ENCODE peak calls at places on chromosomes 11 and 22, in seven cellular contexts. U is left cardiac atrium; Q is globus pallidus; O is activated CD8-positive, alpha-beta memory T cell treated with anti-CD3 and anti-CD28 coated beads for 24 hours; E is activated naive CD8-positive, alpha-beta T cell treated with anti-CD3 and anti-CD28 coated beads for 36 hours; R is MV-4-11; Y is upper lobe of right lung. H is an unnamed sample.

GRCh38 chr11:3169235-3169951 is 4.3 kb upstream of the OSBPL5 start:
- DNase-seq in U (peak), Q (peak), O (peak), E (peak), R (peak), Y (peak), H (no peak)

GRCh38 chr11:31387379-31387778 is 17.7 kb downstream of the DNAJC24 start:
- DNase-seq in U (no peak), Q (no peak), O (no peak), E (no peak), R (no peak), Y (no peak), H (no peak)

GRCh38 chr11:87030458-87031054 is 7.2 kb upstream of the TMEM135 start:
- DNase-seq in U (no peak), Q (no peak), O (no peak), E (no peak), R (peak), Y (no peak), H (no peak)

GRCh38 chr22:30781271-30781875 is 86.7 kb downstream of the OSBP2 start:
- DNase-seq in U (no peak), Q (no peak), O (no peak), E (no peak), R (no peak), Y (no peak), H (no peak)

GRCh38 chr11:19367051-19367709 is 126.4 kb upstream of the E2F8 start:
- DNase-seq in U (no peak), Q (no peak), O (no peak), E (no peak), R (no peak), Y (no peak), H (no peak)

GRCh38 chr22:49903322-49904039 is 14.8 kb downstream of the ALG12 start:
- DNase-seq in U (no peak), Q (no peak), O (no peak), E (no peak), R (no peak), Y (peak), H (no peak)

GRCh38 chr22:30247561-30247960 is 1.0 kb upstream of the LIF start:
- DNase-seq in U (no peak), Q (no peak), O (peak), E (no peak), R (no peak), Y (no peak), H (no peak)

GRCh38 chr11:65625628-65626342 is 10.2 kb downstream of the PCNX3 start:
- DNase-seq in U (peak), Q (peak), O (peak), E (peak), R (peak), Y (peak), H (no peak)

GRCh38 chr11:6270584-6271246 is 11.1 kb downstream of the CCKBR start:
- DNase-seq in U (no peak), Q (no peak), O (no peak), E (no peak), R (no peak), Y (no peak), H (no peak)

GRCh38 chr22:47163876-47164513 is 401.5 kb downstream of the TBC1D22A start:
- DNase-seq in U (peak), Q (no peak), O (no peak), E (no peak), R (no peak), Y (peak), H (no peak)

GRCh38 chr22:20131593-20131855 is at the start of gene ZDHHC8:
- DNase-seq in U (peak), Q (no peak), O (no peak), E (peak), R (no peak), Y (peak), H (no peak)

GRCh38 chr11:79744941-79745340 is 304.1 kb upstream of the TENM4 start:
- DNase-seq in U (no peak), Q (no peak), O (no peak), E (no peak), R (no peak), Y (no peak), H (no peak)

GRCh38 chr11:35112056-35112845 is 26.7 kb upstream of the CD44 start:
- DNase-seq in U (no peak), Q (no peak), O (no peak), E (no peak), R (no peak), Y (no peak), H (no peak)

GRCh38 chr11:5737091-5737490 is 843 bp downstream of the OR56B1 start:
- DNase-seq in U (no peak), Q (no peak), O (no peak), E (no peak), R (no peak), Y (no peak), H (no peak)

GRCh38 chr11:114250993-114251796 is 45.0 kb upstream of the NNMT start:
- DNase-seq in U (peak), Q (no peak), O (no peak), E (no peak), R (no peak), Y (no peak), H (no peak)

GRCh38 chr11:1197431-1197885 is 25.4 kb upstream of the MUC5B start:
- DNase-seq in U (peak), Q (no peak), O (no peak), E (no peak), R (no peak), Y (peak), H (peak)

GRCh38 chr11:795638-796564 is 2.2 kb downstream of the SLC25A22 start:
- DNase-seq in U (peak), Q (no peak), O (peak), E (peak), R (peak), Y (peak), H (peak)